ENCODE peak calls at places on chromosomes 5 and 9, in nine cellular contexts. One of them, this sample, is unnamed.

GRCh38 chr9:2286825-2287455 is 271.8 kb downstream of the SMARCA2 start:
- DNase-seq in CD8-positive, alpha-beta T cell: no peak
- DNase-seq in GM23338: no peak
- DNase-seq in cardiac muscle cell: no peak
- DNase-seq in pancreas: no peak
- DNase-seq in mammary epithelial cell: no peak
- DNase-seq in transverse colon: no peak
- DNase-seq in Peyer's patch: no peak
- DNase-seq in AG04450: no peak
- DNase-seq in this sample: no peak

GRCh38 chr5:1005904-1006655 is 2.5 kb upstream of the NKD2 start:
- DNase-seq in CD8-positive, alpha-beta T cell: no peak
- DNase-seq in transverse colon: peak
- DNase-seq in cardiac muscle cell: no peak
- DNase-seq in pancreas: peak
- DNase-seq in GM23338: no peak
- DNase-seq in mammary epithelial cell: no peak
- DNase-seq in Peyer's patch: peak
- DNase-seq in AG04450: no peak
- DNase-seq in this sample: peak

GRCh38 chr9:120395374-120395773 is 184.6 kb downstream of the CDK5RAP2 start:
- DNase-seq in cardiac muscle cell: no peak
- DNase-seq in transverse colon: no peak
- DNase-seq in AG04450: no peak
- DNase-seq in pancreas: no peak
- DNase-seq in GM23338: no peak
- DNase-seq in mammary epithelial cell: no peak
- DNase-seq in CD8-positive, alpha-beta T cell: no peak
- DNase-seq in Peyer's patch: no peak
- DNase-seq in this sample: no peak

GRCh38 chr5:41925555-41925946 is 470 bp downstream of the FBXO4 start:
- DNase-seq in CD8-positive, alpha-beta T cell: no peak
- DNase-seq in Peyer's patch: peak
- DNase-seq in transverse colon: no peak
- DNase-seq in mammary epithelial cell: peak
- DNase-seq in GM23338: no peak
- DNase-seq in cardiac muscle cell: no peak
- DNase-seq in pancreas: peak
- DNase-seq in AG04450: no peak
- DNase-seq in this sample: no peak

GRCh38 chr5:174097486-174098185 is 52.1 kb downstream of the NSG2 start:
- DNase-seq in AG04450: no peak
- DNase-seq in transverse colon: no peak
- DNase-seq in mammary epithelial cell: peak
- DNase-seq in GM23338: no peak
- DNase-seq in CD8-positive, alpha-beta T cell: no peak
- DNase-seq in pancreas: no peak
- DNase-seq in cardiac muscle cell: no peak
- DNase-seq in Peyer's patch: no peak
- DNase-seq in this sample: no peak

GRCh38 chr5:136054133-136054996 is 25.6 kb downstream of the TGFBI start:
- DNase-seq in mammary epithelial cell: no peak
- DNase-seq in transverse colon: no peak
- DNase-seq in pancreas: no peak
- DNase-seq in Peyer's patch: peak
- DNase-seq in GM23338: no peak
- DNase-seq in AG04450: peak
- DNase-seq in CD8-positive, alpha-beta T cell: no peak
- DNase-seq in cardiac muscle cell: no peak
- DNase-seq in this sample: no peak

GRCh38 chr9:134317431-134318414 is 8.5 kb upstream of the RXRA start:
- DNase-seq in CD8-positive, alpha-beta T cell: no peak
- DNase-seq in pancreas: no peak
- DNase-seq in Peyer's patch: no peak
- DNase-seq in mammary epithelial cell: no peak
- DNase-seq in AG04450: no peak
- DNase-seq in cardiac muscle cell: peak
- DNase-seq in GM23338: no peak
- DNase-seq in transverse colon: no peak
- DNase-seq in this sample: no peak

GRCh38 chr9:88738708-88739107 is 203.7 kb downstream of the NXNL2 start:
- DNase-seq in mammary epithelial cell: no peak
- DNase-seq in transverse colon: no peak
- DNase-seq in pancreas: no peak
- DNase-seq in AG04450: no peak
- DNase-seq in GM23338: no peak
- DNase-seq in cardiac muscle cell: no peak
- DNase-seq in Peyer's patch: no peak
- DNase-seq in CD8-positive, alpha-beta T cell: no peak
- DNase-seq in this sample: no peak

GRCh38 chr9:32742296-32742695 is 41.0 kb upstream of the TMEM215 start:
- DNase-seq in pancreas: no peak
- DNase-seq in GM23338: no peak
- DNase-seq in cardiac muscle cell: no peak
- DNase-seq in mammary epithelial cell: peak
- DNase-seq in AG04450: no peak
- DNase-seq in CD8-positive, alpha-beta T cell: no peak
- DNase-seq in transverse colon: no peak
- DNase-seq in Peyer's patch: no peak
- DNase-seq in this sample: no peak

GRCh38 chr5:14168139-14168792 is 25.1 kb downstream of the TRIO start:
- DNase-seq in transverse colon: no peak
- DNase-seq in GM23338: no peak
- DNase-seq in cardiac muscle cell: no peak
- DNase-seq in Peyer's patch: no peak
- DNase-seq in pancreas: no peak
- DNase-seq in AG04450: no peak
- DNase-seq in mammary epithelial cell: peak
- DNase-seq in CD8-positive, alpha-beta T cell: no peak
- DNase-seq in this sample: no peak

GRCh38 chr9:97504381-97505216 is 3.1 kb downstream of the TMOD1 start:
- DNase-seq in cardiac muscle cell: no peak
- DNase-seq in AG04450: no peak
- DNase-seq in Peyer's patch: no peak
- DNase-seq in transverse colon: no peak
- DNase-seq in CD8-positive, alpha-beta T cell: peak
- DNase-seq in mammary epithelial cell: no peak
- DNase-seq in GM23338: no peak
- DNase-seq in pancreas: peak
- DNase-seq in this sample: no peak
- H3K27ac ChIP-seq in cardiac muscle cell: peak
- H3K27ac ChIP-seq in AG04450: no peak
- H3K27ac ChIP-seq in Peyer's patch: peak
- H3K27ac ChIP-seq in transverse colon: peak
- H3K27ac ChIP-seq in CD8-positive, alpha-beta T cell: no peak
- H3K27ac ChIP-seq in mammary epithelial cell: no peak
- H3K27ac ChIP-seq in GM23338: no peak
- H3K27ac ChIP-seq in pancreas: peak
- H3K27ac ChIP-seq in this sample: no peak

DNA sequence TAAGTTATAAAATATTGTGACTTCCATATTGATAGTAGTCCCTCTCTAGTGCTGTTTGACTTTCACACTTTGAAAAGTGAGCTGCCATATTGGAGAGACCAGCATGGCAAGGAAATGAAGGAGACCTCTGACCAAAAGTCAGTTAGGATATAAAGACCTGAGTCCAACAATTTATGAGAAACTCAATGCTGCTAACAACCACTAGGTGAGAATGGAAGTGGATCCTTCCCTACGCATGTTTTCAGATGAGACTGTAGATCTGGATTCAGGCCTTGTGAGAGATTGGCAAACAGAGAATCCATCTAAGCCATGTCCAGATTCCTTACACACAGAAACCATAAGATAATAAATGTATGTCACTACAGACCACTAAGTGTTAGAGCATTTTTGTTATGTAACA is 81.6 kb downstream of the CTNND2 start:
- DNase-seq in AG04450: no peak
- DNase-seq in cardiac muscle cell: no peak
- DNase-seq in CD8-positive, alpha-beta T cell: no peak
- DNase-seq in mammary epithelial cell: no peak
- DNase-seq in Peyer's patch: no peak
- DNase-seq in pancreas: no peak
- DNase-seq in transverse colon: no peak
- DNase-seq in GM23338: peak
- DNase-seq in this sample: no peak
- TF ChIP-seq CTCF in AG04450: no peak
- TF ChIP-seq CTCF in cardiac muscle cell: no peak
- TF ChIP-seq CTCF in CD8-positive, alpha-beta T cell: no peak
- TF ChIP-seq CTCF in mammary epithelial cell: no peak
- TF ChIP-seq CTCF in Peyer's patch: no peak
- TF ChIP-seq CTCF in pancreas: no peak
- TF ChIP-seq CTCF in transverse colon: no peak
- TF ChIP-seq CTCF in GM23338: peak
- TF ChIP-seq CTCF in this sample: no peak

GRCh38 chr5:78672154-78672553 is 23.6 kb upstream of the LHFPL2 start:
- DNase-seq in mammary epithelial cell: no peak
- DNase-seq in CD8-positive, alpha-beta T cell: no peak
- DNase-seq in AG04450: no peak
- DNase-seq in Peyer's patch: no peak
- DNase-seq in cardiac muscle cell: no peak
- DNase-seq in pancreas: no peak
- DNase-seq in GM23338: no peak
- DNase-seq in transverse colon: no peak
- DNase-seq in this sample: no peak

GRCh38 chr5:78679905-78680304 is 31.3 kb upstream of the LHFPL2 start:
- DNase-seq in mammary epithelial cell: no peak
- DNase-seq in CD8-positive, alpha-beta T cell: no peak
- DNase-seq in cardiac muscle cell: no peak
- DNase-seq in Peyer's patch: no peak
- DNase-seq in AG04450: no peak
- DNase-seq in pancreas: no peak
- DNase-seq in GM23338: no peak
- DNase-seq in transverse colon: no peak
- DNase-seq in this sample: no peak

GRCh38 chr5:78675956-78676727 is 27.6 kb upstream of the LHFPL2 start:
- DNase-seq in pancreas: no peak
- DNase-seq in cardiac muscle cell: no peak
- DNase-seq in mammary epithelial cell: no peak
- DNase-seq in CD8-positive, alpha-beta T cell: no peak
- DNase-seq in Peyer's patch: peak
- DNase-seq in transverse colon: peak
- DNase-seq in AG04450: no peak
- DNase-seq in GM23338: no peak
- DNase-seq in this sample: no peak

GRCh38 chr5:78677777-78678668 is 29.5 kb upstream of the LHFPL2 start:
- DNase-seq in cardiac muscle cell: no peak
- DNase-seq in pancreas: no peak
- DNase-seq in Peyer's patch: no peak
- DNase-seq in mammary epithelial cell: peak
- DNase-seq in AG04450: peak
- DNase-seq in CD8-positive, alpha-beta T cell: no peak
- DNase-seq in GM23338: no peak
- DNase-seq in transverse colon: peak
- DNase-seq in this sample: no peak
- H3K4me3 ChIP-seq in cardiac muscle cell: no peak
- H3K4me3 ChIP-seq in pancreas: no peak
- H3K4me3 ChIP-seq in Peyer's patch: no peak
- H3K4me3 ChIP-seq in mammary epithelial cell: no peak
- H3K4me3 ChIP-seq in AG04450: no peak
- H3K4me3 ChIP-seq in CD8-positive, alpha-beta T cell: no peak
- H3K4me3 ChIP-seq in GM23338: no peak
- H3K4me3 ChIP-seq in transverse colon: no peak
- H3K4me3 ChIP-seq in this sample: no peak

DNA sequence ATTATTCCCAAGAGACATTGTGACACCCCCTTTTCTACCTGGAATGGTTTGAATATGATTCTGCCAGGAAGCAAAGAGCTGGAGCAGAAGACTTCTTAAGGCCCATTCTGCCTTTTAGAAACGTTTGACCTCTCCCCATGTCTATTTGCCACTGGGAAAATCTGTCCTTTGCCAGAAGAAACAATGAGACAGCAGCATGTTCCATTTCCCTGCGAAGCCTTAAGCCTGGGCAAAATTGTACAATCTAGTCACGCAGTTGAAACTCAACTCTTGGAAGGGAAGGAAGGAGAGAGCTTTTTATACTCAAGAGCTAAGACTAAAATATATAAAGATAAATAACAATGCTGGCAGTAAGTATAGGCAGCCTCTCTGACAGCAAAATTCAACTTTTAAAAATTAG is 22.1 kb upstream of the SPOCK1 start:
- DNase-seq in GM23338: no peak
- DNase-seq in pancreas: no peak
- DNase-seq in AG04450: no peak
- DNase-seq in Peyer's patch: no peak
- DNase-seq in cardiac muscle cell: no peak
- DNase-seq in CD8-positive, alpha-beta T cell: no peak
- DNase-seq in transverse colon: no peak
- DNase-seq in mammary epithelial cell: no peak
- DNase-seq in this sample: no peak
- H3K27ac ChIP-seq in GM23338: no peak
- H3K27ac ChIP-seq in pancreas: no peak
- H3K27ac ChIP-seq in AG04450: no peak
- H3K27ac ChIP-seq in Peyer's patch: no peak
- H3K27ac ChIP-seq in cardiac muscle cell: no peak
- H3K27ac ChIP-seq in CD8-positive, alpha-beta T cell: no peak
- H3K27ac ChIP-seq in transverse colon: no peak
- H3K27ac ChIP-seq in mammary epithelial cell: no peak
- H3K27ac ChIP-seq in this sample: no peak

GRCh38 chr5:31008231-31008630 is 185.3 kb upstream of the CDH6 start:
- DNase-seq in transverse colon: no peak
- DNase-seq in cardiac muscle cell: no peak
- DNase-seq in CD8-positive, alpha-beta T cell: no peak
- DNase-seq in AG04450: no peak
- DNase-seq in Peyer's patch: no peak
- DNase-seq in pancreas: no peak
- DNase-seq in GM23338: no peak
- DNase-seq in mammary epithelial cell: no peak
- DNase-seq in this sample: no peak

GRCh38 chr5:31007672-31008071 is 185.8 kb upstream of the CDH6 start:
- DNase-seq in pancreas: no peak
- DNase-seq in GM23338: peak
- DNase-seq in mammary epithelial cell: no peak
- DNase-seq in AG04450: no peak
- DNase-seq in Peyer's patch: no peak
- DNase-seq in CD8-positive, alpha-beta T cell: no peak
- DNase-seq in cardiac muscle cell: no peak
- DNase-seq in transverse colon: no peak
- DNase-seq in this sample: no peak
- TF ChIP-seq CTCF in pancreas: no peak
- TF ChIP-seq CTCF in GM23338: peak
- TF ChIP-seq CTCF in mammary epithelial cell: no peak
- TF ChIP-seq CTCF in AG04450: no peak
- TF ChIP-seq CTCF in Peyer's patch: peak
- TF ChIP-seq CTCF in CD8-positive, alpha-beta T cell: no peak
- TF ChIP-seq CTCF in cardiac muscle cell: no peak
- TF ChIP-seq CTCF in transverse colon: no peak
- TF ChIP-seq CTCF in this sample: no peak

This sample was measured in lung.